ENCODE peak calls at places on chromosome 16, in four cellular contexts. One of them, this sample, is unnamed.

GRCh38 chr16:77793417-77793816 is 5.1 kb downstream of the VAT1L start:
- DNase-seq in H1: no peak
- DNase-seq in HepG2: no peak
- DNase-seq in K562: no peak
- DNase-seq in this sample: no peak

GRCh38 chr16:10228779-10229178 is 46.6 kb upstream of the GRIN2A start:
- DNase-seq in H1: no peak
- DNase-seq in HepG2: no peak
- DNase-seq in K562: no peak
- DNase-seq in this sample: peak

GRCh38 chr16:15605869-15606520 is 37.0 kb downstream of the MARF1 start:
- DNase-seq in H1: no peak
- DNase-seq in HepG2: no peak
- DNase-seq in K562: no peak
- DNase-seq in this sample: no peak

GRCh38 chr16:79723583-79724168 is 123.1 kb upstream of the MAF start:
- DNase-seq in H1: no peak
- DNase-seq in HepG2: no peak
- DNase-seq in K562: no peak
- DNase-seq in this sample: no peak

GRCh38 chr16:81623365-81624102 is 155.6 kb upstream of the PLCG2 start:
- DNase-seq in H1: no peak
- DNase-seq in HepG2: peak
- DNase-seq in K562: peak
- DNase-seq in this sample: peak

GRCh38 chr16:11596572-11597226 is 10.0 kb upstream of the LITAF start:
- DNase-seq in H1: no peak
- DNase-seq in HepG2: no peak
- DNase-seq in K562: no peak
- DNase-seq in this sample: no peak

GRCh38 chr16:70665806-70666735 is 19.7 kb downstream of the IL34 start:
- DNase-seq in H1: no peak
- DNase-seq in HepG2: no peak
- DNase-seq in K562: no peak
- DNase-seq in this sample: no peak

GRCh38 chr16:73095885-73096341 is 48.0 kb upstream of the ZFHX3 start:
- DNase-seq in H1: no peak
- DNase-seq in HepG2: no peak
- DNase-seq in K562: no peak
- DNase-seq in this sample: no peak

GRCh38 chr16:85616608-85617311 is 3.6 kb downstream of the GSE1 start:
- DNase-seq in H1: no peak
- DNase-seq in HepG2: no peak
- DNase-seq in K562: no peak
- DNase-seq in this sample: peak

GRCh38 chr16:86549893-86550190 is 5.2 kb downstream of the MTHFSD start:
- DNase-seq in H1: no peak
- DNase-seq in HepG2: no peak
- DNase-seq in K562: no peak
- DNase-seq in this sample: no peak

GRCh38 chr16:66267287-66268137 is 99.0 kb upstream of the CDH5 start:
- DNase-seq in H1: no peak
- DNase-seq in HepG2: no peak
- DNase-seq in K562: no peak
- DNase-seq in this sample: no peak

GRCh38 chr16:55832788-55833583 is at the start of gene CES1:
- DNase-seq in H1: no peak
- DNase-seq in HepG2: peak
- DNase-seq in K562: no peak
- DNase-seq in this sample: no peak

GRCh38 chr16:84268231-84268630 is 26.4 kb upstream of the WFDC1 start:
- DNase-seq in H1: no peak
- DNase-seq in HepG2: no peak
- DNase-seq in K562: no peak
- DNase-seq in this sample: no peak

GRCh38 chr16:12988071-12988470 is 86.7 kb downstream of the SHISA9 start:
- DNase-seq in H1: no peak
- DNase-seq in HepG2: no peak
- DNase-seq in K562: no peak
- DNase-seq in this sample: no peak

GRCh38 chr16:4925791-4926190 is 11.2 kb downstream of the PPL start:
- DNase-seq in H1: no peak
- DNase-seq in HepG2: no peak
- DNase-seq in K562: no peak
- DNase-seq in this sample: no peak

GRCh38 chr16:17755158-17755557 is 284.4 kb upstream of the XYLT1 start:
- DNase-seq in H1: no peak
- DNase-seq in HepG2: no peak
- DNase-seq in K562: no peak
- DNase-seq in this sample: no peak

GRCh38 chr16:7914738-7915137 is 582.1 kb downstream of the RBFOX1 start:
- DNase-seq in H1: no peak
- DNase-seq in HepG2: peak
- DNase-seq in K562: no peak
- DNase-seq in this sample: no peak

GRCh38 chr16:23155445-23156049 is 6.3 kb upstream of the USP31 start:
- DNase-seq in H1: peak
- DNase-seq in HepG2: no peak
- DNase-seq in K562: no peak
- DNase-seq in this sample: no peak

GRCh38 chr16:12095275-12096161 is 119.0 kb downstream of the SNX29 start:
- DNase-seq in H1: peak
- DNase-seq in HepG2: peak
- DNase-seq in K562: peak
- DNase-seq in this sample: no peak

GRCh38 chr16:85391769-85392583 is 221.1 kb upstream of the GSE1 start:
- DNase-seq in H1: peak
- DNase-seq in HepG2: no peak
- DNase-seq in K562: no peak
- DNase-seq in this sample: no peak

GRCh38 chr16:27083861-27084261 is 17.1 kb downstream of the C16orf82 start:
- DNase-seq in H1: peak
- DNase-seq in HepG2: no peak
- DNase-seq in K562: peak
- DNase-seq in this sample: no peak

GRCh38 chr16:4246777-4247476 is 5.0 kb upstream of the SRL start:
- DNase-seq in H1: no peak
- DNase-seq in HepG2: no peak
- DNase-seq in K562: no peak
- DNase-seq in this sample: no peak

GRCh38 chr16:64132686-64133085 is 989.2 kb downstream of the CDH11 start:
- DNase-seq in H1: no peak
- DNase-seq in HepG2: no peak
- DNase-seq in K562: no peak
- DNase-seq in this sample: no peak

GRCh38 chr16:30068750-30069574 is 3.4 kb downstream of the ALDOA start:
- DNase-seq in H1: no peak
- DNase-seq in HepG2: peak
- DNase-seq in K562: no peak
- DNase-seq in this sample: no peak

GRCh38 chr16:79970091-79970490 is 369.6 kb upstream of the MAF start:
- DNase-seq in H1: no peak
- DNase-seq in HepG2: no peak
- DNase-seq in K562: no peak
- DNase-seq in this sample: no peak

GRCh38 chr16:78310990-78311561 is 211.6 kb downstream of the WWOX start:
- DNase-seq in H1: no peak
- DNase-seq in HepG2: no peak
- DNase-seq in K562: no peak
- DNase-seq in this sample: no peak

GRCh38 chr16:57395026-57395425 is 9.5 kb upstream of the CCL17 start:
- DNase-seq in H1: no peak
- DNase-seq in HepG2: no peak
- DNase-seq in K562: no peak
- DNase-seq in this sample: no peak

GRCh38 chr16:79601092-79601977 is 798 bp upstream of the MAF start:
- DNase-seq in H1: no peak
- DNase-seq in HepG2: peak
- DNase-seq in K562: no peak
- DNase-seq in this sample: no peak

GRCh38 chr16:58684354-58685083 is at the start of gene SLC38A7:
- DNase-seq in H1: peak
- DNase-seq in HepG2: peak
- DNase-seq in K562: peak
- DNase-seq in this sample: no peak

GRCh38 chr16:54442864-54443263 is 156.3 kb upstream of the IRX3 start:
- DNase-seq in H1: no peak
- DNase-seq in HepG2: no peak
- DNase-seq in K562: no peak
- DNase-seq in this sample: no peak

GRCh38 chr16:30743690-30744089 is 4.5 kb upstream of the PHKG2 start:
- DNase-seq in H1: no peak
- DNase-seq in HepG2: no peak
- DNase-seq in K562: no peak
- DNase-seq in this sample: no peak

GRCh38 chr16:8469102-8469778 is 121.1 kb downstream of the TMEM114 start:
- DNase-seq in H1: no peak
- DNase-seq in HepG2: no peak
- DNase-seq in K562: no peak
- DNase-seq in this sample: no peak

GRCh38 chr16:47492428-47493357 is 31.6 kb downstream of the PHKB start:
- DNase-seq in H1: no peak
- DNase-seq in HepG2: peak
- DNase-seq in K562: peak
- DNase-seq in this sample: peak

GRCh38 chr16:22220714-22221113 is 14.6 kb downstream of the EEF2K start:
- DNase-seq in H1: no peak
- DNase-seq in HepG2: no peak
- DNase-seq in K562: no peak
- DNase-seq in this sample: no peak

GRCh38 chr16:88881090-88881580 is 14.7 kb upstream of the PABPN1L start:
- DNase-seq in H1: no peak
- DNase-seq in HepG2: no peak
- DNase-seq in K562: no peak
- DNase-seq in this sample: no peak

GRCh38 chr16:88881675-88882357 is 15.4 kb upstream of the PABPN1L start:
- DNase-seq in H1: no peak
- DNase-seq in HepG2: no peak
- DNase-seq in K562: no peak
- DNase-seq in this sample: no peak

GRCh38 chr16:88883946-88884345 is 17.5 kb upstream of the PABPN1L start:
- DNase-seq in H1: no peak
- DNase-seq in HepG2: no peak
- DNase-seq in K562: no peak
- DNase-seq in this sample: no peak

GRCh38 chr16:88883117-88883895 is 16.8 kb upstream of the PABPN1L start:
- DNase-seq in H1: no peak
- DNase-seq in HepG2: no peak
- DNase-seq in K562: no peak
- DNase-seq in this sample: no peak

DNA sequence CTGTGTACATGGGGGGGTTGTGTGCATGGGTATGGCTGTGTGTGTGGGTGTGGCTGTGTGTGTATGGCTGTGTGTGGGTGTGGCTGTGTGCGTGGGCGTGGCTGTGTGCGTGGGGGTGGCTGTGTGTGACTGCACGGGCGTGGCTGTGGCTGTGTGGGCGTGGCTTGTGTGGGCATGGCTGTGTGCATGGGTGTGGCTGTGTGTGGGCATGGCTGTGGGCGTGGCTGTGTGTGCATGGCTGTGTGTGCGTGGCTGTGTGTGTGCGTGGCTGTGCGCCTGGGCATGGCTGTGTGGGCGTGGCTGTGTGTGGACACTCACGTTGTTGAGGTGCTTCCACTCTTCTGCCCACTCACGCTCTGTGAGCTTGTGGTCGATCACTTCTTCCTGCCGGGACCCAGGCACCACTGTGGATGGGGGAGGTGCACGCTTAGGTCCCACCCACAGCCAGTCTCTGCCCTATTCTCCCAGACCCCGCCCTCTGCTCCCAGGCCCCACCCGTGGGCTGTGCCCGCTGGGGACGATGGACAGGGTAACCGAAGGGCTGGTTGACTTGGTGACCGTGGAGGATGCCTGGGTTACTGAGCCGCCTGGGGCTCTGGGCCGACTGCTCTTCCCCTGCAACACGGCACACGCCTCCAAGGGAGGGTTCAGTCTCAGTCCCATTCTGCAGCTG is 16.0 kb upstream of the PABPN1L start:
- DNase-seq in H1: no peak
- DNase-seq in HepG2: no peak
- DNase-seq in K562: peak
- DNase-seq in this sample: no peak
- TF ChIP-seq BRCA1 in H1: no peak
- TF ChIP-seq BRCA1 in HepG2: no peak
- TF ChIP-seq BRCA1 in K562: no peak
- TF ChIP-seq BRCA1 in this sample: no peak

GRCh38 chr16:583470-583814 is 6.4 kb upstream of the RAB40C start:
- DNase-seq in H1: no peak
- DNase-seq in HepG2: no peak
- DNase-seq in K562: no peak
- DNase-seq in this sample: no peak

GRCh38 chr16:582218-582613 is 7.7 kb upstream of the RAB40C start:
- DNase-seq in H1: peak
- DNase-seq in HepG2: no peak
- DNase-seq in K562: no peak
- DNase-seq in this sample: no peak

GRCh38 chr16:585351-585750 is 4.5 kb upstream of the RAB40C start:
- DNase-seq in H1: no peak
- DNase-seq in HepG2: peak
- DNase-seq in K562: no peak
- DNase-seq in this sample: no peak

GRCh38 chr16:582614-583331 is 7.1 kb upstream of the RAB40C start:
- DNase-seq in H1: peak
- DNase-seq in HepG2: no peak
- DNase-seq in K562: no peak
- DNase-seq in this sample: no peak

GRCh38 chr16:583815-584591 is 5.9 kb upstream of the RAB40C start:
- DNase-seq in H1: peak
- DNase-seq in HepG2: no peak
- DNase-seq in K562: no peak
- DNase-seq in this sample: no peak
- TF ChIP-seq HDAC2 in H1: no peak
- TF ChIP-seq HDAC2 in HepG2: no peak
- TF ChIP-seq HDAC2 in K562: no peak
- TF ChIP-seq HDAC2 in this sample: no peak

GRCh38 chr16:74450967-74451760 is 29.9 kb upstream of the CLEC18B start:
- DNase-seq in H1: no peak
- DNase-seq in HepG2: no peak
- DNase-seq in K562: no peak
- DNase-seq in this sample: no peak
- TF ChIP-seq ATF2 in H1: no peak
- TF ChIP-seq ATF2 in HepG2: no peak
- TF ChIP-seq ATF2 in K562: no peak
- TF ChIP-seq ATF2 in this sample: no peak

DNA sequence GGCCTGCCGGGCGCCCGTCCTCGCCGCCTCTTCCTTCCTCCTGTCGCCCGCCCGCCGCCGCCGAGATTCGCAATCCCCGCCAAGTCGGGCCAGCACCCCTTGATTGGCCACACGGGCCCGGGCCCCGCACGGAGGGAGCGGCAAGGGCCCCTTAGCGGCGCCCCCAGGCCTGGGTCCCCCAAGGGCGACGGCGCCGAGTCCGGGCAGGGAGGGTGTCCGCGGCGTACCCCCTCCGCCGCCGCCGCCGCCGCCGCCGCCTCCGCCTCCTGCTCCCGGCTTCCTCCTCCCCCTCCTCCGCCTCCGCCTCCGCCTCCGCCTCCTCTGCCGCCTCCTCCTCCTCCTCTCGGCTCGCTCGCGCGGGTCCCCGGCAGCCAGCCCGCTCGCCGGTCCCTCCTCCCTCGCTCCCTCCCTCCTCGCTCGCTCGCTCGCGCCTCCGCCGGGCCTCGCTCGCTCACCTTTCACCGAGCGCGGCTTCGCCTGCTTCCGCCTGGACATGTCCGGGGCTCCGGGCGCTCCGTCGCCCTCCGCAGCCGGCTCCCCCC is 561 bp downstream of the ZNF423 start:
- DNase-seq in H1: peak
- DNase-seq in HepG2: no peak
- DNase-seq in K562: peak
- DNase-seq in this sample: peak
- TF ChIP-seq BRCA1 in H1: no peak
- TF ChIP-seq BRCA1 in HepG2: no peak
- TF ChIP-seq BRCA1 in K562: no peak
- TF ChIP-seq BRCA1 in this sample: no peak